ENCODE peak calls at places on chromosome 4, in ten cellular contexts. M, Z, H, D, S, R, F, E, N and V are unnamed samples.

GRCh38 chr4:44679060-44679459 is 840 bp downstream of the GUF1 start:
- DNase-seq in M (no peak), Z (no peak), H (no peak), D (no peak), S (peak), R (no peak), F (no peak), E (no peak), N (no peak), V (no peak)

GRCh38 chr4:101014417-101014816 is 332.9 kb downstream of the PPP3CA start:
- DNase-seq in M (no peak), Z (no peak), H (no peak), D (no peak), S (no peak), R (no peak), F (no peak), E (no peak), N (no peak), V (no peak)

GRCh38 chr4:13547563-13548041 is 3.3 kb upstream of the NKX3-2 start:
- DNase-seq in M (no peak), Z (no peak), H (no peak), D (peak), S (no peak), R (no peak), F (no peak), E (no peak), N (no peak), V (no peak)

GRCh38 chr4:13322681-13323101 is 161.4 kb downstream of the RAB28 start:
- DNase-seq in M (no peak), Z (peak), H (no peak), D (no peak), S (peak), R (no peak), F (no peak), E (no peak), N (peak), V (no peak)

GRCh38 chr4:5918331-5919030 is 25.6 kb upstream of the CRMP1 start:
- DNase-seq in M (no peak), Z (no peak), H (no peak), D (no peak), S (no peak), R (no peak), F (no peak), E (no peak), N (no peak), V (no peak)

GRCh38 chr4:1075266-1075665 is 38.1 kb downstream of the RNF212 start:
- DNase-seq in M (no peak), Z (no peak), H (no peak), D (no peak), S (no peak), R (no peak), F (no peak), E (no peak), N (no peak), V (no peak)

GRCh38 chr4:163356104-163356503 is 12.4 kb downstream of the NPY5R start:
- DNase-seq in M (no peak), Z (no peak), H (no peak), D (no peak), S (no peak), R (no peak), F (no peak), E (no peak), N (no peak), V (no peak)

GRCh38 chr4:8664031-8664805 is 71.7 kb downstream of the CPZ start:
- DNase-seq in M (no peak), Z (no peak), H (no peak), D (no peak), S (no peak), R (no peak), F (no peak), E (no peak), N (no peak), V (no peak)

GRCh38 chr4:101961144-101961543 is 170.6 kb downstream of the BANK1 start:
- DNase-seq in M (no peak), Z (no peak), H (no peak), D (peak), S (peak), R (no peak), F (no peak), E (no peak), N (peak), V (no peak)

GRCh38 chr4:136687118-136687517 is 845.2 kb downstream of the PCDH18 start:
- DNase-seq in M (no peak), Z (no peak), H (no peak), D (peak), S (no peak), R (no peak), F (no peak), E (no peak), N (no peak), V (no peak)

GRCh38 chr4:152363086-152363485 is 172.8 kb downstream of the FBXW7 start:
- DNase-seq in M (no peak), Z (no peak), H (no peak), D (no peak), S (no peak), R (no peak), F (no peak), E (no peak), N (peak), V (no peak)

GRCh38 chr4:156252300-156253016 is 298.8 kb upstream of the CTSO start:
- DNase-seq in M (no peak), Z (no peak), H (no peak), D (no peak), S (peak), R (no peak), F (no peak), E (no peak), N (peak), V (no peak)

GRCh38 chr4:148442830-148443549 is 776 bp upstream of the NR3C2 start:
- DNase-seq in M (peak), Z (no peak), H (peak), D (no peak), S (no peak), R (no peak), F (peak), E (peak), N (no peak), V (no peak)

GRCh38 chr4:2172161-2172560 is 69.8 kb downstream of the HAUS3 start:
- DNase-seq in M (no peak), Z (no peak), H (no peak), D (no peak), S (no peak), R (no peak), F (no peak), E (no peak), N (no peak), V (no peak)

DNA sequence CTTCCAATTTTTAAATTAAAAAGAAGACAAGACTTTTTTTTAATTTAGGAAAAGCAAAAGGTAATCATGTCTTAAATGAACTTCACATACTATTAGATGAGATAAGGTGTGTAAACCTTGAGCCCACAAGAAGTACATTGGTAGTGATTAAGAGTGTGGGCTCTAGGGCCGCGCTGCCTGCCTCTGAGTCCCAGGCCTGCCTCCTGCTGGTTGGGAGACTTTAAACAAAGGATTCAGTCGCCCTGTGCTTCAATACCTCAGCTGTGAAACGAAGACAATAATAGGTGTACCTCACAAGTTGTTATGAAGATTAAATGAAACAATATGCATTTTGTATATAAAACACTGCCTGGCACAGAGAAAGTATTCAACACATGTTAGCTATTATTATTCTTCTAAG is 95.9 kb upstream of the MYOZ2 start:
- DNase-seq in M (peak), Z (no peak), H (no peak), D (peak), S (no peak), R (no peak), F (no peak), E (no peak), N (no peak), V (no peak)
- TF ChIP-seq CTCF in M (peak), Z (peak), H (peak), D (peak), S (peak), R (no peak), F (no peak), E (no peak), N (peak), V (peak)

GRCh38 chr4:89110986-89111832 is at the start of gene TIGD2:
- DNase-seq in M (peak), Z (peak), H (peak), D (peak), S (peak), R (peak), F (peak), E (peak), N (peak), V (peak)
- TF ChIP-seq CTCF in M (peak), Z (peak), H (peak), D (peak), S (peak), R (peak), F (peak), E (peak), N (peak), V (peak)

GRCh38 chr4:168826620-168827019 is 183.4 kb downstream of the CBR4 start:
- DNase-seq in M (no peak), Z (no peak), H (no peak), D (no peak), S (no peak), R (no peak), F (no peak), E (no peak), N (no peak), V (no peak)
- TF ChIP-seq CTCF in M (no peak), Z (no peak), H (no peak), D (no peak), S (no peak), R (no peak), F (no peak), E (no peak), N (no peak), V (no peak)

DNA sequence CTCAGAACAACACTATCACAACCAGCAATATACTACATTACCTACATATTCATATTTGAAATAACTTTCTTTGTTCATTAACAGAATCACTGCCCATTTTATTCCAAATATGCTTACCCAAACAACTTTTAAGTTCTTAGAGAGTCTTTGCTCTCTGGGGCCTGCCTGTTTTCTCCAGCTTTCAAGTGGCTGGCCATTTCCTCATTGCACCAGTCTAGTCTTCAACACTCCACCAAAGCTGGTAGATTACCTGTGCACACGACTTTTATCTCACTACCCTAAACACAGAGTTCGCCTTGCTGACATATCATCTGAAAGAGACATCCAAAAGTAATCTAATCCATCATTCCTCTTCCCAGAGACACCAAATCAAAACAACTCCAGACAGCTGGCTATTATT is 66.2 kb downstream of the PRDM5 start:
- DNase-seq in M (no peak), Z (no peak), H (no peak), D (no peak), S (no peak), R (no peak), F (no peak), E (no peak), N (no peak), V (no peak)
- TF ChIP-seq CTCF in M (no peak), Z (no peak), H (no peak), D (no peak), S (no peak), R (no peak), F (no peak), E (no peak), N (no peak), V (no peak)

GRCh38 chr4:56821394-56822263 is at the start of gene SPINK2:
- DNase-seq in M (no peak), Z (no peak), H (peak), D (peak), S (no peak), R (peak), F (peak), E (no peak), N (no peak), V (peak)
- TF ChIP-seq CTCF in M (no peak), Z (no peak), H (no peak), D (peak), S (no peak), R (peak), F (no peak), E (no peak), N (no peak), V (peak)

GRCh38 chr4:127995776-127996175 is 30.6 kb downstream of the ABHD18 start:
- DNase-seq in M (no peak), Z (peak), H (no peak), D (no peak), S (peak), R (no peak), F (no peak), E (no peak), N (peak), V (no peak)

GRCh38 chr4:127993150-127993549 is 27.9 kb downstream of the ABHD18 start:
- DNase-seq in M (no peak), Z (no peak), H (no peak), D (no peak), S (no peak), R (no peak), F (no peak), E (no peak), N (no peak), V (no peak)

DNA sequence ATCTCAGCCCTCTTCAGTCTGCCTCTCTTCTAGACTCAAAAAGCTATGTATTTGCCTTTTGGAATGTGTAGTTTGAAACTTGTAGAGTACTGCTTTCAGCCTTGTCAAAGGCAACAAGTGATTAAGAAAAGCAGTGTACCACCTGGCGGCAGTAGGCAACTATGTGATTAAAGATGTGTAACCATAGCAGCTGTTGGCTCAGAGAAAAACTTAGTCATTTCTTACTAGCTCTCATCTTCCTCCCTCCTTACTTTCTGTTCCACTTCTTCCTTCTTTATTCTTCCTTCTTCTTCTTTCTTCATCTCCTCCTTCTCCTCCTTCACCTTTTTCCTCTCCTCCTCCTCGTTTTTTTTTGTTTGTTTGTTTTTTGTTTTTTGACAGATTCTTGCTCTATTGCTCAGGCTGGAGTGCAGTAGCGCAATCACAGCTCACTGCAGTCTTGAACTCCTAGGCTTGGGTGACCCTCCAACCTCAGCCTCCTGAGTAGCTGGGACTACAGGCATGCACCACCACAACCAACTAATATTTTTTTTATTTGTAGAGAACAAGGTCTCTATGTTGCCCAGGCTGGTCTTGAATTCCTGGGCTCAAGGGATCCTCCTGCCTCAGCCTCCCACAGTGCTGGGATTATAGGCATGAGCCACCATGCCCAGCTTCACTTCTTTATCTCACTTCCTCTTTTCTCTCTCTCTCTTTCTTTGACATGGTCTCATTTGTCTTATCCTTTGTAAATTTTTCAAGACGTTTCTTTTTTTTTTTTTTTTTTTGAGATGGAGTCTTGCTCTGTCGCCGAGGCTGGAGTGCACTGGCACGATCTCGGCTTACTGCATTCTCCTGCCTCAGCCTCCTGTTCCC is 32.6 kb downstream of the ABHD18 start:
- DNase-seq in M (no peak), Z (no peak), H (no peak), D (no peak), S (peak), R (no peak), F (no peak), E (no peak), N (peak), V (no peak)
- TF ChIP-seq CTCF in M (no peak), Z (no peak), H (peak), D (peak), S (peak), R (no peak), F (no peak), E (no peak), N (peak), V (peak)

DNA sequence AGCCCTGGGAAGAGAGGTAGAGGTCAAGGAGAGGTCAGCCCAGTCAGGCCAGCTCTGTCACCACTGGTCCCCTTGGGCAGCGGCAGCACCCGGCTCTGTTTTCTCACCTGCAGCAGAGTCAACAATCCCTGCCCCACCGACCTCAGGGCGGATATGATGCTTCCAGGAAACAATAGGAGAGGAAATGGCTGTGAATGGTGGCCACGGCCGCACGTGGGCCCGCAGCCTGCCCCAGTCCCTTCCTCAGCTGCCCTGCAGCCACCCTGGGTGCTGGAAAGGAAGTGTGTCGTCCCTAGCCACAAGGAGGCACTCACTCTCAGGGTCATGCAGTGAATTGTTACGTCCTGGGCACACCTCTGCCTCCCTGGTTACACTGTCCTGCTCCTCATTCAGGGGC is 92.5 kb upstream of the ENPP6 start:
- DNase-seq in M (peak), Z (no peak), H (no peak), D (no peak), S (no peak), R (peak), F (no peak), E (peak), N (no peak), V (no peak)
- TF ChIP-seq CTCF in M (no peak), Z (peak), H (peak), D (peak), S (peak), R (no peak), F (no peak), E (no peak), N (peak), V (peak)

DNA sequence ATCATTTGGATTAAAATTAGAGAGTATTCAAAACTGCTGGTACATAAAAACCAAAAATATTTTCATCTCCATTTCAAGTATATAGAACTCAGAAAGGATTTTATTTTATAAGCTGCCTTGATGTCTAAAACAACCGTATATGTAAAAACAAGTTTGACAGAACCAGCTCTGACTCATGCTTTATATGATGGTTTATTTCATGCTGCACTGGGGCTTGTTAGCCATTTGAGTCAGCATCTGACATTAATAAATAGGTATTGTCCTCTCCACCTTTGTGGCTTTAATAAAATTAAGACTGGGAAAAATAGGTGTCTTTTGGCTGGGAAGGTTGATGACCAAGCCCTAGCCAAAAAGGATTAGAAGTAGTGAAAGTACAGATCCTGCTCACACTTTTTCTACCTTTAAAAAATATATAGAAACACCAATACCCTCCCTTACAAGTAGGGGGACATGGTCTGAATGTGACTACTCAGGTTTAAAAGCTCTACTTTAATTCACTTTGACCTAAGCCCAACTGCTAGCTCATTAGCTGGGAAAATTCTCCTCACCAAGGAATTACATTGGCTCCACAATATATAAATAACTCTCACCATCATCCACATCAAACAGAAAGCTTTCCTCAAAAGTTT is 228.1 kb downstream of the ADAMTS3 start:
- DNase-seq in M (no peak), Z (no peak), H (no peak), D (no peak), S (peak), R (no peak), F (no peak), E (no peak), N (no peak), V (no peak)
- TF ChIP-seq CTCF in M (no peak), Z (no peak), H (no peak), D (peak), S (peak), R (no peak), F (no peak), E (no peak), N (peak), V (no peak)

GRCh38 chr4:139099366-139099982 is 77.5 kb downstream of the ELF2 start:
- DNase-seq in M (peak), Z (peak), H (peak), D (peak), S (peak), R (peak), F (peak), E (peak), N (peak), V (no peak)
- TF ChIP-seq CTCF in M (peak), Z (peak), H (peak), D (peak), S (peak), R (peak), F (peak), E (peak), N (peak), V (peak)

GRCh38 chr4:174764105-174764729 is 64.8 kb downstream of the GLRA3 start:
- DNase-seq in M (no peak), Z (peak), H (no peak), D (peak), S (peak), R (no peak), F (no peak), E (no peak), N (peak), V (no peak)
- TF ChIP-seq CTCF in M (peak), Z (peak), H (peak), D (peak), S (peak), R (peak), F (peak), E (peak), N (peak), V (peak)